ENCODE peak calls at places on chromosome 10, in four cellular contexts. S is HepG2, V is HEK293T, E is K562. I is an unnamed sample.

GRCh38 chr10:28054211-28054888 is 55.5 kb upstream of the ODAD2 start:
- DNase-seq in V (no peak), S (no peak), E (no peak), I (no peak)

GRCh38 chr10:11411926-11412545 is 199.4 kb downstream of the USP6NL start:
- DNase-seq in E (peak; percentile 32), V (no peak), S (no peak), I (no peak)

GRCh38 chr10:22736134-22736533 is 21.8 kb upstream of the PIP4K2A start:
- DNase-seq in E (peak; percentile 64), S (no peak), V (no peak), I (no peak)

GRCh38 chr10:23917251-23917908 is 291.6 kb upstream of the KIAA1217 start:
- DNase-seq in S (no peak), E (no peak), V (no peak), I (no peak)

GRCh38 chr10:90592903-90593302 is 264.9 kb downstream of the HTR7 start:
- DNase-seq in S (peak; percentile 42), V (peak; percentile 54), E (no peak), I (peak; percentile 74)

GRCh38 chr10:113991091-113991860 is 52.4 kb upstream of the ADRB1 start:
- DNase-seq in V (no peak), E (no peak), S (no peak), I (no peak)

GRCh38 chr10:116538461-116538860 is 7.3 kb upstream of the PNLIP start:
- DNase-seq in S (peak; percentile 9), E (no peak), V (no peak), I (no peak)

GRCh38 chr10:69061305-69062161 is 26.4 kb upstream of the SRGN start:
- DNase-seq in E (peak; percentile 62), S (peak; percentile 47), V (no peak), I (no peak)

GRCh38 chr10:98262571-98262970 is 5.4 kb downstream of the LOXL4 start:
- DNase-seq in E (no peak), S (no peak), V (no peak), I (peak; percentile 66)

GRCh38 chr10:98260752-98261151 is 7.2 kb downstream of the LOXL4 start:
- DNase-seq in E (no peak), S (no peak), V (no peak), I (no peak)

GRCh38 chr10:98263088-98263487 is 4.9 kb downstream of the LOXL4 start:
- DNase-seq in V (no peak), E (no peak), S (no peak), I (no peak)

GRCh38 chr10:98260350-98260749 is 7.6 kb downstream of the LOXL4 start:
- DNase-seq in S (no peak), V (no peak), E (no peak), I (no peak)

DNA sequence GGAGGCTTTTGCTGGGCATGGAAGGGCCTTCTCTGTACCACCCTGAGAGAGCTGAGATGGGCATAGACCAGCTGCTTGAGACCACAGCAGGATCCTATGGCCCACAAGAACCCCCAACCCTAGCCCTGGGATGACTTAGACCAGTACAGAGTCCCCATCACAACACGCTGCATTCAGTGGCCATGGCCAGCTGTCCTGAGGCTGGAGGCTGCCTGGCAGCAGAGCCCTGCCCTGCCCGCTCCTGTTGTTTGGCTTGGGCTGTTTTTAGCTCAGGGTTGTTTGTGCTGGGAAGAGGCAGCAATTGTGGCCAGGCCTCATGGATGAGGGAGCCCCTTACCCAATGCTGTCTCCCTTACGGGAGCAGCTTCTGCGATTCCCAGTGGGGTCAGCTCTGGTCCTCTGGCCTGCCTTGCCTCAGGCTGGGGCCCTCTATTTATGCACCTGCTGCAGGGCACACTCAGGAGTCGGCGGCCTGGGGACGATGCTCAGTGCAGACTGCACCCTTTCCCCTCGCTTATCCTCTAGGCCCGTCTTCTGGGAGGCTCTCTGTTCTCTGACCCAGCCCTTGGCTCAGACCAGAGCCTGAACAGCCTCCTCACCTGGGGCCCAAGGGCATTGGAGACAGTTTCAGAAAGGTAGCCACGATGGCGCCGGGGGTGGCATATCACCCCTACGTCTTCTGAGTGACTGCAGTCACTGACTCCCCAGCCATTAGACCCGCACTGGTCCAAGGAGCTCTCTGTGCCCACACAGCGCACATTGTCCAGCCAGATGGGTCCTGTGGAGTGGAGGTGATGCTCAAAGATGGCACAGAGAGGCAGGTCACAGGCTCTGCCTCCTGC is 6.3 kb downstream of the LOXL4 start:
- DNase-seq in E (no peak), V (no peak), S (no peak), I (no peak)
- TF ChIP-seq ELF4 in E (no peak), V (no peak), S (no peak), I (no peak)

GRCh38 chr10:109932391-109932790 is 9.1 kb upstream of the XPNPEP1 start:
- DNase-seq in S (no peak), V (no peak), E (no peak), I (no peak)

GRCh38 chr10:109933984-109934565 is 10.8 kb upstream of the XPNPEP1 start:
- DNase-seq in S (no peak), V (no peak), E (no peak), I (peak; percentile 26)

GRCh38 chr10:109931153-109931552 is 7.8 kb upstream of the XPNPEP1 start:
- DNase-seq in E (no peak), S (no peak), V (no peak), I (no peak)

GRCh38 chr10:109937460-109937859 is 14.1 kb upstream of the XPNPEP1 start:
- DNase-seq in E (no peak), S (no peak), V (no peak), I (no peak)

DNA sequence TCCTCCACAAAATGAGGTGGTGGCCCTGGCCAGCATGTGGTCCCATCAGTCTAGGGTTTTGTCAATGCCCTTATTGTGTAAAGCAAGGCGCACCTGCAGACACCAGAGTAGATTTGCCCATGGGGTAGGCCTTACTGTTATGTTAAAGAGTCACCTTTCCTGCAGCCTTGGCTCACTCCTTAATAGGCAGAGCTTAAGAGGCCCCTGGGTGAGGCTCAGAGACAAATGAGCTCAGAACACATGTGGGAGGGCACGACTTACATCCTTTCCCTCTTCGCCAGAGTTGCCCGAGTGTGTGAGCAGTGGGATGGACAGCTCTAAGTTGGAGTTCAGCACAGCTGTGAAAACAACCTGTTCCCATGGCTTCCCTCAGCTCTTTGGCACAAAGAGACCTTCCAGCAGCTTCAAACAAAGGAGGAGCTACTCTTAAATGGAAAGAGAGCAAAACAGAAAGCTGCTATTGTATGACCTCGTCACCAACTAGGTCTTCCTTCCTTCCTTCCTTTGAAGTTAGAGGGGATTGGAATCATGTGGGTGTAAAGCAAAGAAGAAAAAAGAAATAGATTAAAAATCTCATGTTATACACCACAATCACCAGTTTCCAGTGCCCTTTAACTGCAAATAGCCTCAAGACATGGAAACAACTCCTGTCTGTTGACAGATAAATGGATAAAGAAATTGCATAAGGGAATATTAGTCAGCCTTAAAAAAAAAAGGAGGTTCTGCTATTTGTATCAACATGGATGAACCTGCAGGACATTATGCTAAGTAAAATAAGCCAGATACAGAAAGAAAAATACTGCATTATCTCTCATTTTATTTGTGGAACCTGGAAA is 11.9 kb upstream of the XPNPEP1 start:
- DNase-seq in S (no peak), V (no peak), E (no peak), I (peak; percentile 59)
- TF ChIP-seq ELF4 in S (no peak), V (no peak), E (no peak), I (no peak)

GRCh38 chr10:62386401-62387320 is 12.5 kb downstream of the ZNF365 start:
- DNase-seq in V (no peak), S (no peak), E (no peak), I (no peak)

GRCh38 chr10:62390497-62391176 is 16.5 kb downstream of the ZNF365 start:
- DNase-seq in E (no peak), V (no peak), S (no peak), I (no peak)

GRCh38 chr10:62384057-62384446 is 9.9 kb downstream of the ZNF365 start:
- DNase-seq in V (no peak), E (no peak), S (no peak), I (no peak)

GRCh38 chr10:62384447-62385081 is 10.4 kb downstream of the ZNF365 start:
- DNase-seq in S (no peak), E (no peak), V (no peak), I (no peak)

GRCh38 chr10:62388328-62388727 is 14.2 kb downstream of the ZNF365 start:
- DNase-seq in V (no peak), S (no peak), E (peak; percentile 27), I (no peak)
- TF ChIP-seq ELF4 in V (no peak), S (no peak), E (no peak), I (no peak)

GRCh38 chr10:81838950-81839349 is 36.0 kb upstream of the NRG3 start:
- DNase-seq in S (no peak), V (no peak), E (no peak), I (peak; percentile 38)
- TF ChIP-seq ELF4 in S (no peak), V (no peak), E (no peak), I (no peak)

I was measured in WTC11.